ENCODE peak calls at places on chromosome 3, in four cellular contexts. One of them, this sample, is unnamed.
A peak's percentile ranks its signal among the peaks of the same experiment; 100 is the strongest.

GRCh38 chr3:136990826-136991225 is 33.0 kb downstream of the IL20RB start:
- DNase-seq in HepG2: no peak
- DNase-seq in GM12891: no peak
- DNase-seq in H1: no peak
- DNase-seq in this sample: no peak

GRCh38 chr3:65334045-65334665 is 646.4 kb upstream of the ADAMTS9 start:
- DNase-seq in HepG2: no peak
- DNase-seq in GM12891: no peak
- DNase-seq in H1: no peak
- DNase-seq in this sample: no peak

GRCh38 chr3:122936335-122936734 is 91.2 kb downstream of the SEMA5B start:
- DNase-seq in HepG2: no peak
- DNase-seq in GM12891: no peak
- DNase-seq in H1: no peak
- DNase-seq in this sample: no peak

GRCh38 chr3:59654120-59654952 is 604.5 kb upstream of the CFAP20DC start:
- DNase-seq in HepG2: no peak
- DNase-seq in GM12891: no peak
- DNase-seq in H1: no peak
- DNase-seq in this sample: no peak

GRCh38 chr3:52896613-52897012 is 735 bp downstream of the STIMATE start:
- DNase-seq in HepG2: no peak
- DNase-seq in GM12891: no peak
- DNase-seq in H1: peak; percentile 10
- DNase-seq in this sample: no peak

GRCh38 chr3:146540236-146540635 is 4.2 kb downstream of the PLSCR1 start:
- DNase-seq in HepG2: no peak
- DNase-seq in GM12891: no peak
- DNase-seq in H1: no peak
- DNase-seq in this sample: no peak

GRCh38 chr3:31093608-31093990 is 199.1 kb upstream of the GADL1 start:
- DNase-seq in HepG2: no peak
- DNase-seq in GM12891: no peak
- DNase-seq in H1: no peak
- DNase-seq in this sample: no peak

GRCh38 chr3:52015431-52016256 is 19.9 kb upstream of the RPL29 start:
- DNase-seq in HepG2: no peak
- DNase-seq in GM12891: no peak
- DNase-seq in H1: no peak
- DNase-seq in this sample: no peak

GRCh38 chr3:46353090-46353489 is 821 bp upstream of the CCR2 start:
- DNase-seq in HepG2: no peak
- DNase-seq in GM12891: no peak
- DNase-seq in H1: no peak
- DNase-seq in this sample: no peak

GRCh38 chr3:100159564-100160153 is 45.4 kb upstream of the FILIP1L start:
- DNase-seq in HepG2: no peak
- DNase-seq in GM12891: no peak
- DNase-seq in H1: no peak
- DNase-seq in this sample: no peak

GRCh38 chr3:152047465-152047864 is 174.0 kb downstream of the SUCNR1 start:
- DNase-seq in HepG2: no peak
- DNase-seq in GM12891: no peak
- DNase-seq in H1: no peak
- DNase-seq in this sample: no peak

GRCh38 chr3:61894988-61895935 is 333.9 kb downstream of the PTPRG start:
- DNase-seq in HepG2: peak; percentile 12
- DNase-seq in GM12891: peak; percentile 15
- DNase-seq in H1: no peak
- DNase-seq in this sample: peak; percentile 13

GRCh38 chr3:72237679-72238320 is 452.9 kb upstream of the PROK2 start:
- DNase-seq in HepG2: no peak
- DNase-seq in GM12891: no peak
- DNase-seq in H1: no peak
- DNase-seq in this sample: no peak

GRCh38 chr3:45553469-45553974 is 41.0 kb upstream of the LIMD1 start:
- DNase-seq in HepG2: no peak
- DNase-seq in GM12891: peak; percentile 41
- DNase-seq in H1: no peak
- DNase-seq in this sample: peak; percentile 34

GRCh38 chr3:20574746-20575145 is 388.7 kb upstream of the SGO1 start:
- DNase-seq in HepG2: no peak
- DNase-seq in GM12891: no peak
- DNase-seq in H1: no peak
- DNase-seq in this sample: no peak

GRCh38 chr3:151875759-151876158 is 2.3 kb downstream of the SUCNR1 start:
- DNase-seq in HepG2: no peak
- DNase-seq in GM12891: no peak
- DNase-seq in H1: no peak
- DNase-seq in this sample: no peak

GRCh38 chr3:45798034-45798433 is 1.7 kb upstream of the SLC6A20 start:
- DNase-seq in HepG2: no peak
- DNase-seq in GM12891: no peak
- DNase-seq in H1: no peak
- DNase-seq in this sample: no peak

GRCh38 chr3:119628816-119629445 is 31.2 kb downstream of the PLA1A start:
- DNase-seq in HepG2: no peak
- DNase-seq in GM12891: no peak
- DNase-seq in H1: no peak
- DNase-seq in this sample: no peak

GRCh38 chr3:94336076-94336741 is 273.3 kb downstream of the NSUN3 start:
- DNase-seq in HepG2: peak; percentile 18
- DNase-seq in GM12891: no peak
- DNase-seq in H1: no peak
- DNase-seq in this sample: no peak

GRCh38 chr3:18683900-18684299 is 258.8 kb upstream of the SATB1 start:
- DNase-seq in HepG2: no peak
- DNase-seq in GM12891: no peak
- DNase-seq in H1: no peak
- DNase-seq in this sample: no peak

GRCh38 chr3:277873-278272 is 81.3 kb downstream of the CHL1 start:
- DNase-seq in HepG2: no peak
- DNase-seq in GM12891: no peak
- DNase-seq in H1: no peak
- DNase-seq in this sample: no peak

GRCh38 chr3:131743126-131743525 is 240.4 kb upstream of the MRPL3 start:
- DNase-seq in HepG2: no peak
- DNase-seq in GM12891: no peak
- DNase-seq in H1: no peak
- DNase-seq in this sample: no peak

GRCh38 chr3:40593351-40593750 is 68.6 kb downstream of the ZNF621 start:
- DNase-seq in HepG2: no peak
- DNase-seq in GM12891: no peak
- DNase-seq in H1: no peak
- DNase-seq in this sample: no peak

GRCh38 chr3:184255291-184256039 is 5.9 kb downstream of the CAMK2N2 start:
- DNase-seq in HepG2: no peak
- DNase-seq in GM12891: no peak
- DNase-seq in H1: no peak
- DNase-seq in this sample: no peak

GRCh38 chr3:27319847-27320526 is 49.2 kb downstream of the NEK10 start:
- DNase-seq in HepG2: no peak
- DNase-seq in GM12891: no peak
- DNase-seq in H1: no peak
- DNase-seq in this sample: no peak

GRCh38 chr3:111794701-111795100 is 64.4 kb upstream of the PHLDB2 start:
- DNase-seq in HepG2: no peak
- DNase-seq in GM12891: no peak
- DNase-seq in H1: no peak
- DNase-seq in this sample: no peak

GRCh38 chr3:119597548-119598288 is at the start of gene PLA1A:
- DNase-seq in HepG2: peak; percentile 33
- DNase-seq in GM12891: no peak
- DNase-seq in H1: no peak
- DNase-seq in this sample: no peak

GRCh38 chr3:95750097-95750496 is 1064.3 kb upstream of the EPHA6 start:
- DNase-seq in HepG2: no peak
- DNase-seq in GM12891: no peak
- DNase-seq in H1: no peak
- DNase-seq in this sample: no peak

GRCh38 chr3:64496786-64497560 is 190.8 kb downstream of the ADAMTS9 start:
- DNase-seq in HepG2: no peak
- DNase-seq in GM12891: no peak
- DNase-seq in H1: no peak
- DNase-seq in this sample: no peak

GRCh38 chr3:16286672-16287604 is 21.9 kb downstream of the OXNAD1 start:
- DNase-seq in HepG2: no peak
- DNase-seq in GM12891: no peak
- DNase-seq in H1: no peak
- DNase-seq in this sample: no peak

GRCh38 chr3:109195812-109196211 is 59.3 kb downstream of the C3orf85 start:
- DNase-seq in HepG2: no peak
- DNase-seq in GM12891: no peak
- DNase-seq in H1: no peak
- DNase-seq in this sample: no peak

GRCh38 chr3:169966951-169967915 is 626 bp downstream of the SEC62 start:
- DNase-seq in HepG2: peak; percentile 6
- DNase-seq in GM12891: no peak
- DNase-seq in H1: no peak
- DNase-seq in this sample: peak; percentile 38

GRCh38 chr3:169968224-169968623 is 1.6 kb downstream of the SEC62 start:
- DNase-seq in HepG2: no peak
- DNase-seq in GM12891: no peak
- DNase-seq in H1: no peak
- DNase-seq in this sample: no peak

GRCh38 chr3:169965562-169965961 is 1.0 kb upstream of the SEC62 start:
- DNase-seq in HepG2: no peak
- DNase-seq in GM12891: no peak
- DNase-seq in H1: no peak
- DNase-seq in this sample: no peak

GRCh38 chr3:169964176-169964575 is 2.4 kb upstream of the SEC62 start:
- DNase-seq in HepG2: no peak
- DNase-seq in GM12891: no peak
- DNase-seq in H1: no peak
- DNase-seq in this sample: no peak

GRCh38 chr3:169966086-169966950 is at the start of gene SEC62:
- DNase-seq in HepG2: peak; percentile 81
- DNase-seq in GM12891: peak; percentile 71
- DNase-seq in H1: peak; percentile 85
- DNase-seq in this sample: peak; percentile 61
- TF ChIP-seq POLR2A in HepG2: peak; percentile 72
- TF ChIP-seq POLR2A in GM12891: no peak
- TF ChIP-seq POLR2A in H1: peak; percentile 95
- TF ChIP-seq POLR2A in this sample: peak; percentile 93

GRCh38 chr3:197736491-197737318 is at the start of gene RUBCN:
- DNase-seq in HepG2: peak; percentile 91
- DNase-seq in GM12891: peak; percentile 79
- DNase-seq in H1: peak; percentile 88
- DNase-seq in this sample: peak; percentile 86
- TF ChIP-seq POLR2AphosphoS5 in HepG2: peak; percentile 83
- TF ChIP-seq POLR2AphosphoS5 in GM12891: peak; percentile 57
- TF ChIP-seq POLR2AphosphoS5 in H1: peak; percentile 52
- TF ChIP-seq POLR2AphosphoS5 in this sample: peak; percentile 67

DNA sequence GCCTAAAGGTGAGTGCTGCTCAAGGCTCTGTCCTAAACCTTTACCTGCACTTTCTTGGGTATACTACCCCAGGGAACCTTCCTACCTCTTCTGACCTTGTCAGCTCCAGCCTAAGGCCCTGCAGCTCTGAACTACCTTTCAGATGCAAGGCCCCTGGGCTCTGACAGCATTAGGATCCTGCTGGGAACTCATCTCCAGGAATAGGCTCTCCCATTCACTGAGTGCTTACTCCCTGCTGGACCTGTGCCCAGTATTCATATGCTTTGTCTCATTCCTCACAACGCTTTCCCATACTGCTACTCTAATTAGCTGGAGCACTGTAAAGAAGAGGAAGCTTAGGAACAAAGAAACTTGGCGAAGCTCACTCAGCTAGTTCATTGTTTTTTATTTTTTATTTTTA is 53.8 kb upstream of the RAB6B start:
- DNase-seq in HepG2: no peak
- DNase-seq in GM12891: no peak
- DNase-seq in H1: peak; percentile 27
- DNase-seq in this sample: no peak
- TF ChIP-seq TAF1 in HepG2: no peak
- TF ChIP-seq TAF1 in GM12891: no peak
- TF ChIP-seq TAF1 in H1: no peak
- TF ChIP-seq TAF1 in this sample: no peak

GRCh38 chr3:23811117-23811487 is 5.3 kb downstream of the UBE2E1 start:
- DNase-seq in HepG2: peak; percentile 17
- DNase-seq in GM12891: no peak
- DNase-seq in H1: no peak
- DNase-seq in this sample: no peak
- TF ChIP-seq POLR2A in HepG2: no peak
- TF ChIP-seq POLR2A in GM12891: no peak
- TF ChIP-seq POLR2A in H1: no peak
- TF ChIP-seq POLR2A in this sample: no peak

DNA sequence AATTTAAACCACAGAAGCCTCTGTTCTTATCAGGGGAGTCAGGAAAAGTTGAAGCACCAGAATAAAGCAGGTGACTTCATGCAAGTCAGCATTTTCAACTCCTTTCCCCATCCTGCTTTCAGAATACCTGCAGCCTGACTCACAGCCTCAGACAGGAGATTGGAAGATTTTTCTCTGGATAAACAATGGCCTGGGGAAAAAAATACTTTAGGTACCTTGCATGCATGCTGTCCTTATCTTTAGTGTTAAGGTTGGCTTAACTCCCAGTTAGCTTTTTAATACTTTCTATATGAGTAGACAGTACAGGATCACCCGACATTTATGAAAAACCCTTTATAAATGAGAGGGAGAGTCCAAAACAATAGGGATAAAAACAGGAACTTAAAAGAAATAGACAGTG is 53.6 kb downstream of the PAK2 start:
- DNase-seq in HepG2: peak; percentile 84
- DNase-seq in GM12891: no peak
- DNase-seq in H1: no peak
- DNase-seq in this sample: no peak
- TF ChIP-seq POLR2AphosphoS5 in HepG2: no peak
- TF ChIP-seq POLR2AphosphoS5 in GM12891: no peak
- TF ChIP-seq POLR2AphosphoS5 in H1: no peak
- TF ChIP-seq POLR2AphosphoS5 in this sample: no peak

DNA sequence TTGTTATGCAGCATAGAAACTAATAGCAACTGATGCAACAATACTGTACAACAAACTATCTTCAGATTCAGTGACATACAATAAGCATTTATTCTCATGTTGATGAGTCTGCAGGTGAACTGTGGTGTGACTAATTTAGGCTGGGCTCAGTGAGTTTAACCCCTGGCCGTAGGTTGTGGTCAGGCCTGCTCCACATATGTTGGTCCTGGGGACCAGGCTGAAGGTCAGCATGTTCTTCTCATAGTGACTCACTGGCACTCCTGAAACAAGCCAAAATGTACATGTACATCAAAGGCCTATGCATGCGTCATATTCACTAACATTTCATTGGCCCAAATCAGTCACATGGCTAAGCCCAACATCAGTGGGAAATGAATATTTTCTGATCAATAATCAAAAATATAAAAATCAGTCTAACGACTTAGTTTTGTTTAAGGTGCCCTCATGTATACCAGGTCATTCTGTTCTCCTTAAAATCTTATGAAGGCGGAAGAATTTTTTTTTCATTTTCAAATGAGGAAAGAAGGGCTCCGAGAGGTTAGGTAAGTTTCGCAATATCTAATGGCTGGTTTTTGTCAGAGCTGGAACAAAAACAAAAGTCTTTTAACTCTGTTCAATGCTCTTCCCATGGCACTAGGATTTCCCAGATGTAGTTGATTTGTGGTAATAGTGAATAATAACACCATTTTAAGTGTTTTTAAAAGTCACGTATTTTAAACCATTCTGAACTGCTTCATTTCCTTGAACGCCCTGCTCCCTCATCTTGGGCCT is 148.5 kb downstream of the MFSD1 start:
- DNase-seq in HepG2: no peak
- DNase-seq in GM12891: no peak
- DNase-seq in H1: no peak
- DNase-seq in this sample: no peak
- TF ChIP-seq TAF1 in HepG2: no peak
- TF ChIP-seq TAF1 in GM12891: no peak
- TF ChIP-seq TAF1 in H1: no peak
- TF ChIP-seq TAF1 in this sample: no peak